ENCODE peak calls at places on chromosomes 13 and 19, in six cellular contexts. One of them, this sample, is unnamed.

GRCh38 chr19:45638930-45639729 is at the start of gene EML2:
- DNase-seq in transverse colon: peak; percentile 80
- DNase-seq in cardiac muscle cell: peak; percentile 40
- DNase-seq in lower lobe of right lung: peak; percentile 72
- DNase-seq in AG04449: no peak
- DNase-seq in tibial artery: peak; percentile 23
- DNase-seq in this sample: no peak

GRCh38 chr19:46416077-46416709 is 2.8 kb upstream of the CCDC8 start:
- DNase-seq in tibial artery: peak; percentile 80
- DNase-seq in AG04449: no peak
- DNase-seq in cardiac muscle cell: peak; percentile 96
- DNase-seq in lower lobe of right lung: peak; percentile 89
- DNase-seq in transverse colon: peak; percentile 67
- DNase-seq in this sample: peak; percentile 59

GRCh38 chr19:7779631-7780486 is 16.8 kb downstream of the CLEC4M start:
- DNase-seq in lower lobe of right lung: no peak
- DNase-seq in AG04449: no peak
- DNase-seq in cardiac muscle cell: no peak
- DNase-seq in tibial artery: no peak
- DNase-seq in transverse colon: no peak
- DNase-seq in this sample: no peak

GRCh38 chr19:34017024-34017423 is 155.3 kb upstream of the LSM14A start:
- DNase-seq in lower lobe of right lung: no peak
- DNase-seq in tibial artery: no peak
- DNase-seq in AG04449: no peak
- DNase-seq in transverse colon: no peak
- DNase-seq in cardiac muscle cell: no peak
- DNase-seq in this sample: no peak

GRCh38 chr19:58538257-58539168 is 5.4 kb upstream of the TRIM28 start:
- DNase-seq in transverse colon: no peak
- DNase-seq in AG04449: no peak
- DNase-seq in cardiac muscle cell: peak; percentile 60
- DNase-seq in lower lobe of right lung: peak; percentile 60
- DNase-seq in tibial artery: no peak
- DNase-seq in this sample: no peak

GRCh38 chr19:49971991-49972401 is 11.0 kb upstream of the SIGLEC11 start:
- DNase-seq in lower lobe of right lung: peak; percentile 35
- DNase-seq in tibial artery: no peak
- DNase-seq in cardiac muscle cell: no peak
- DNase-seq in AG04449: no peak
- DNase-seq in transverse colon: no peak
- DNase-seq in this sample: no peak

GRCh38 chr13:77511552-77511951 is 24.0 kb upstream of the SCEL start:
- DNase-seq in tibial artery: no peak
- DNase-seq in transverse colon: no peak
- DNase-seq in lower lobe of right lung: no peak
- DNase-seq in AG04449: no peak
- DNase-seq in cardiac muscle cell: no peak
- DNase-seq in this sample: no peak

GRCh38 chr13:106155411-106155810 is 380.1 kb downstream of the EFNB2 start:
- DNase-seq in lower lobe of right lung: no peak
- DNase-seq in transverse colon: no peak
- DNase-seq in cardiac muscle cell: no peak
- DNase-seq in tibial artery: no peak
- DNase-seq in AG04449: no peak
- DNase-seq in this sample: no peak

GRCh38 chr13:95948646-95949045 is 104.6 kb downstream of the UGGT2 start:
- DNase-seq in tibial artery: no peak
- DNase-seq in cardiac muscle cell: peak; percentile 42
- DNase-seq in lower lobe of right lung: no peak
- DNase-seq in AG04449: no peak
- DNase-seq in transverse colon: no peak
- DNase-seq in this sample: no peak

GRCh38 chr13:51765142-51765515 is 38.8 kb downstream of the DHRS12 start:
- DNase-seq in AG04449: no peak
- DNase-seq in lower lobe of right lung: no peak
- DNase-seq in tibial artery: no peak
- DNase-seq in cardiac muscle cell: no peak
- DNase-seq in transverse colon: no peak
- DNase-seq in this sample: no peak

GRCh38 chr13:51628059-51628852 is 44.0 kb downstream of the WDFY2 start:
- DNase-seq in tibial artery: no peak
- DNase-seq in AG04449: no peak
- DNase-seq in lower lobe of right lung: no peak
- DNase-seq in cardiac muscle cell: no peak
- DNase-seq in transverse colon: no peak
- DNase-seq in this sample: no peak

GRCh38 chr13:74715718-74716117 is 581.5 kb upstream of the KLF12 start:
- DNase-seq in lower lobe of right lung: no peak
- DNase-seq in transverse colon: no peak
- DNase-seq in cardiac muscle cell: no peak
- DNase-seq in AG04449: no peak
- DNase-seq in tibial artery: no peak
- DNase-seq in this sample: no peak

GRCh38 chr19:28023064-28023463 is 1189.9 kb downstream of the UQCRFS1 start:
- DNase-seq in lower lobe of right lung: no peak
- DNase-seq in AG04449: no peak
- DNase-seq in tibial artery: no peak
- DNase-seq in transverse colon: no peak
- DNase-seq in cardiac muscle cell: peak; percentile 16
- DNase-seq in this sample: peak; percentile 75

GRCh38 chr19:1155352-1156304 is 18.4 kb downstream of the SBNO2 start:
- DNase-seq in tibial artery: no peak
- DNase-seq in transverse colon: no peak
- DNase-seq in AG04449: no peak
- DNase-seq in lower lobe of right lung: no peak
- DNase-seq in cardiac muscle cell: peak; percentile 53
- DNase-seq in this sample: no peak

GRCh38 chr13:111413407-111414187 is 93.2 kb downstream of the TEX29 start:
- DNase-seq in cardiac muscle cell: no peak
- DNase-seq in tibial artery: no peak
- DNase-seq in AG04449: no peak
- DNase-seq in lower lobe of right lung: no peak
- DNase-seq in transverse colon: no peak
- DNase-seq in this sample: no peak

DNA sequence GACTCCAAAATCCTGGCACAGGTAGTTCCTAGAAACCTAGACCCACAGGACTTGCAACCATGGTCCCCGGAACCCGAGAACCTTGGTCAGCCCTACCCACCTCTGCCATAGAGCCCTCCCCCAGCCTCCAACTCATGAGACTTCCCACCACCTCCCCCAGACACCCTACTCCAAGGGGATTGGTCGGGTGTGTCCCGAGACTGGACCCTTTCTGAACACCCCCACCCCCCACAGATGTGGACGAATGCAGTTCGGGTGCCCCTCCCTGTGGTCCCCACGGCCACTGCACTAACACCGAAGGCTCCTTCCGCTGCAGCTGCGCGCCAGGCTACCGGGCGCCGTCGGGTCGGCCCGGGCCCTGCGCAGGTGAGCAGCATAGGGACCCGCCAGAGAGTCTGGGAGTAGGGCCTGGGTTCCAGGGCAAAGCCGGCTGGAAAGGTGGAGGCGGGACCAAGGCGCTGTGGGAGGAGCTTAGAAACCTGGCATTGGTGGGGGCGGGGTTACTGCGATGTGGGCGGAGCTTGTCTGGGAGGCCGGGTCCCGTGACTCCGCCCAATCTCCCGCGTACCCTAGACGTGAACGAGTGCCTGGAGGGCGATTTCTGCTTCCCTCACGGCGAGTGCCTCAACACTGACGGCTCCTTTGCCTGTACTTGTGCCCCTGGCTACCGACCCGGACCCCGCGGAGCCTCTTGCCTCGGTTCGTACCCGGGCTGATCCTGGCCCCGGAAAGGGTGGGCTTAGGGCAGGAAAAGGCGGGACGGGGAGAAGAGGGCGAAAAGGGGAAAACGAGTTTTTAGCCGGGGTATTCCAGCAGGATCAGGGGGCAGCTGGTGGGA is 11.9 kb downstream of the LTBP4 start:
- DNase-seq in tibial artery: no peak
- DNase-seq in lower lobe of right lung: peak; percentile 85
- DNase-seq in cardiac muscle cell: peak; percentile 31
- DNase-seq in AG04449: no peak
- DNase-seq in transverse colon: peak; percentile 70
- DNase-seq in this sample: no peak
- TF ChIP-seq CTCF in tibial artery: no peak
- TF ChIP-seq CTCF in lower lobe of right lung: no peak
- TF ChIP-seq CTCF in cardiac muscle cell: no peak
- TF ChIP-seq CTCF in AG04449: no peak
- TF ChIP-seq CTCF in transverse colon: no peak
- TF ChIP-seq CTCF in this sample: no peak

GRCh38 chr19:17556995-17557394 is 1.5 kb downstream of the COLGALT1 start:
- DNase-seq in lower lobe of right lung: no peak
- DNase-seq in tibial artery: no peak
- DNase-seq in transverse colon: no peak
- DNase-seq in cardiac muscle cell: no peak
- DNase-seq in AG04449: no peak
- DNase-seq in this sample: no peak
- H3K4me3 ChIP-seq in lower lobe of right lung: peak overlapping the region; percentile 87
- H3K4me3 ChIP-seq in tibial artery: peak overlapping the region; percentile 80
- H3K4me3 ChIP-seq in transverse colon: no peak overlapping the region
- H3K4me3 ChIP-seq in cardiac muscle cell: no peak overlapping the region
- H3K4me3 ChIP-seq in AG04449: peak overlapping the region; percentile 87
- H3K4me3 ChIP-seq in this sample: no peak overlapping the region

DNA sequence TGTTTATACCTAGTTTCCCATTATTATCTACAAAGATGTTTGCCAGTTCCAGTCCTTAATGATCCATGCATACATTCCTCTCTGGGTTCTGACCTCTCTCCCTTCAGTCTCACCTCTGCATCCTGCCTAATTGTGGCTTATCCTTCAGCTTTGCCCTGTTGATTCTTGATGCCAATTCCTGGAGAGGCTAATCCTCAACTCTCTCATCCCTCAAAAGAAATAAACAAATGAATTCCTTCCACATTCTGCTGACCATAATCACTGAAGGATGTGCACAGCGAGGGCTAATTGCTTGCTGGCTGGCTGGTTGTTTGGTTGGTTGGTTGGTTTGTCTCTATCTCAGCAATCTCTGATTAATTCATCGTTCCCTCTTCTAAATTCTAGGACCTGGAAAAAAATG is 113.8 kb downstream of the IRS2 start:
- DNase-seq in lower lobe of right lung: no peak
- DNase-seq in transverse colon: no peak
- DNase-seq in cardiac muscle cell: no peak
- DNase-seq in AG04449: peak; percentile 9
- DNase-seq in tibial artery: no peak
- DNase-seq in this sample: no peak
- TF ChIP-seq CTCF in lower lobe of right lung: no peak
- TF ChIP-seq CTCF in transverse colon: no peak
- TF ChIP-seq CTCF in cardiac muscle cell: no peak
- TF ChIP-seq CTCF in AG04449: no peak
- TF ChIP-seq CTCF in tibial artery: no peak
- TF ChIP-seq CTCF in this sample: no peak

GRCh38 chr13:52765991-52766390 is 26.4 kb upstream of the CNMD start:
- DNase-seq in tibial artery: no peak
- DNase-seq in transverse colon: no peak
- DNase-seq in AG04449: no peak
- DNase-seq in cardiac muscle cell: no peak
- DNase-seq in lower lobe of right lung: no peak
- DNase-seq in this sample: no peak
- H3K4me3 ChIP-seq in tibial artery: no peak overlapping the region
- H3K4me3 ChIP-seq in transverse colon: no peak overlapping the region
- H3K4me3 ChIP-seq in AG04449: no peak overlapping the region
- H3K4me3 ChIP-seq in cardiac muscle cell: no peak overlapping the region
- H3K4me3 ChIP-seq in lower lobe of right lung: no peak overlapping the region
- H3K4me3 ChIP-seq in this sample: no peak overlapping the region

GRCh38 chr13:70967564-70967963 is 859.3 kb upstream of the KLHL1 start:
- DNase-seq in AG04449: no peak
- DNase-seq in lower lobe of right lung: no peak
- DNase-seq in tibial artery: no peak
- DNase-seq in cardiac muscle cell: no peak
- DNase-seq in transverse colon: no peak
- DNase-seq in this sample: no peak

GRCh38 chr13:70960841-70961443 is 852.7 kb upstream of the KLHL1 start:
- DNase-seq in AG04449: no peak
- DNase-seq in transverse colon: no peak
- DNase-seq in cardiac muscle cell: peak; percentile 50
- DNase-seq in lower lobe of right lung: no peak
- DNase-seq in tibial artery: no peak
- DNase-seq in this sample: no peak

GRCh38 chr13:70959376-70959775 is 851.1 kb upstream of the KLHL1 start:
- DNase-seq in lower lobe of right lung: no peak
- DNase-seq in cardiac muscle cell: no peak
- DNase-seq in tibial artery: no peak
- DNase-seq in transverse colon: no peak
- DNase-seq in AG04449: no peak
- DNase-seq in this sample: no peak

DNA sequence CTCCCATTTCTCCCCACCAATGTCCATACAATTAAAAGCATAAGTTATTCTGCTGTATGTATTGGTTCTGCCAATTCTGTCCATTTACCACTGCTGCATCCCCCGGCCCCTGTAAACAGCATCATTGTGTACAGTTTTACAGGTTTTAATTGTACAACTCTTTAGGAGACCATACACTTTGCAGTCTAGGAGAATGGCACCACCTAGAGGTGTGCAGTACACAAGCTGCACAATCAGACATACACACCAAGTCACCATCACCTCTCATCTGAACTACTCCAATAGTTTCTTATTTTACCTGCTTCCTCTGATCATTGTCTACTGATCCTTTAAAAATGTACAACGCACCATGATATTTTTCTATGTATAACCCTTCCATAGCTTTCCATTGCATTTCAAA is 855.9 kb upstream of the KLHL1 start:
- DNase-seq in lower lobe of right lung: no peak
- DNase-seq in tibial artery: no peak
- DNase-seq in transverse colon: no peak
- DNase-seq in AG04449: no peak
- DNase-seq in cardiac muscle cell: no peak
- DNase-seq in this sample: no peak
- TF ChIP-seq CTCF in lower lobe of right lung: no peak
- TF ChIP-seq CTCF in tibial artery: no peak
- TF ChIP-seq CTCF in transverse colon: no peak
- TF ChIP-seq CTCF in AG04449: no peak
- TF ChIP-seq CTCF in cardiac muscle cell: no peak
- TF ChIP-seq CTCF in this sample: peak; percentile 45

GRCh38 chr19:16117594-16118033 is 5.9 kb downstream of the RAB8A start:
- DNase-seq in transverse colon: peak; percentile 51
- DNase-seq in AG04449: no peak
- DNase-seq in cardiac muscle cell: no peak
- DNase-seq in tibial artery: no peak
- DNase-seq in lower lobe of right lung: no peak
- DNase-seq in this sample: no peak
- H3K4me3 ChIP-seq in transverse colon: no peak overlapping the region
- H3K4me3 ChIP-seq in AG04449: no peak overlapping the region
- H3K4me3 ChIP-seq in cardiac muscle cell: no peak overlapping the region
- H3K4me3 ChIP-seq in tibial artery: no peak overlapping the region
- H3K4me3 ChIP-seq in lower lobe of right lung: no peak overlapping the region
- H3K4me3 ChIP-seq in this sample: no peak overlapping the region

GRCh38 chr13:28678809-28679208 is 19.9 kb downstream of the POMP start:
- DNase-seq in cardiac muscle cell: no peak
- DNase-seq in AG04449: no peak
- DNase-seq in transverse colon: no peak
- DNase-seq in lower lobe of right lung: no peak
- DNase-seq in tibial artery: no peak
- DNase-seq in this sample: no peak
- TF ChIP-seq CTCF in cardiac muscle cell: no peak
- TF ChIP-seq CTCF in AG04449: no peak
- TF ChIP-seq CTCF in transverse colon: no peak
- TF ChIP-seq CTCF in lower lobe of right lung: no peak
- TF ChIP-seq CTCF in tibial artery: no peak
- TF ChIP-seq CTCF in this sample: no peak

This sample was measured in retinal pigment epithelial cell.